ENCODE peak calls at places on chromosomes 13 and 19, in six cellular contexts. K, V, E, S, L and R are unnamed samples.

GRCh38 chr19:17536957-17537356 is 18.5 kb upstream of the COLGALT1 start:
- DNase-seq in K (no peak), V (no peak), E (no peak), S (no peak), L (no peak), R (no peak)

GRCh38 chr19:45798995-45799517 is 6.4 kb upstream of the DMWD start:
- DNase-seq in K (peak), V (peak), E (peak), S (no peak), L (peak), R (peak)

GRCh38 chr13:44004881-44005280 is 125.2 kb downstream of the LACC1 start:
- DNase-seq in K (peak), V (no peak), E (no peak), S (no peak), L (peak), R (peak)

GRCh38 chr19:45729774-45730388 is 815 bp downstream of the FBXO46 start:
- DNase-seq in K (no peak), V (peak), E (no peak), S (no peak), L (peak), R (no peak)

GRCh38 chr13:41458939-41459753 is 1.8 kb downstream of the RGCC start:
- DNase-seq in K (peak), V (peak), E (no peak), S (no peak), L (peak), R (peak)

GRCh38 chr19:42091300-42092266 is 15.6 kb downstream of the ZNF574 start:
- DNase-seq in K (peak), V (no peak), E (no peak), S (no peak), L (no peak), R (no peak)

GRCh38 chr13:110319774-110320509 is 12.9 kb downstream of the COL4A2 start:
- DNase-seq in K (peak), V (no peak), E (peak), S (no peak), L (peak), R (peak)

GRCh38 chr13:113489549-113490495 is 689 bp downstream of the DCUN1D2 start:
- DNase-seq in K (peak), V (peak), E (no peak), S (peak), L (peak), R (peak)

GRCh38 chr19:3338541-3339181 is 27.7 kb upstream of the NFIC start:
- DNase-seq in K (no peak), V (no peak), E (no peak), S (no peak), L (peak), R (no peak)

GRCh38 chr19:45569619-45570421 is 14.8 kb downstream of the OPA3 start:
- DNase-seq in K (no peak), V (peak), E (peak), S (peak), L (no peak), R (peak)

DNA sequence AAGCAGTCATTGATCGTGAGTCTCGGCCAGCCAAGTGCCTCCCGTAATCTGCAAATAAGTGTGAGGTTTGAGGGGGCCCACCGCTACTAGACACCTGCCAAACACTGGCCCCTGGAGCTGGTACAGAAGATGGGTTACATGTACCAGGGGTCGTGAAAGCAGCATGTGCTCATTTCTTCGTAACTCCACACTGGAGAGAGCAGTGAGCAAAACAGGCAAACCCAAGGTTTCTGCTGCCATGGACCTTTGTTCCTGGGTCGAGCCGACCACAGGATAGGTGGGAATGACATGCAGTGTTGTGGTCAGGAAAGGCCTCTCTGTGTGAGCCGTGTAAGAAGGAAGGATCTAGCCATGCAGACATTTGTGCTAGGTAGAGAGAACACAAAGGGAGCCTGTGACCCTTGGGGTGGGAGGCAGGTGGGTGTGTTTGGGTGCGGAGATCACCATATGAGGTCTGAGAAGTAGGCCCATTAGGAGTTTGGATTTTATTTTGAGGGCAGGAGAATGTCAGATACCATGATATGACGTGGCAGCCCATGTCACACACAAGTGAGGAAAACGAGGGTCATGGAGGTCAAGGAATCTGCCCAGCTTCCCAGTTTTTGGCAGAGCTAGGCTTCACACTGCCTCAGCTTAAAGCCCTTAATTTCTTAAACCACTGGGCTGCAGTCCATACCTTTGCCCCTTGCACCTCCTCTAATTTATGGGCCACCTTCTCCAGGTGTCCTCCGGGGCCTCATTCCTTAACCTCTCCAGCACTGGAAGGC is 915 bp downstream of the GTF3A start:
- DNase-seq in K (no peak), V (peak), E (no peak), S (no peak), L (no peak), R (peak)
- H2AFZ ChIP-seq in K (peak), V (no peak), E (no peak), S (peak), L (no peak), R (no peak)

GRCh38 chr19:34734601-34735103 is 609 bp downstream of the ZNF181 start:
- DNase-seq in K (no peak), V (no peak), E (no peak), S (no peak), L (no peak), R (peak)
- H3K4ac ChIP-seq in K (peak), V (no peak), E (no peak), S (no peak), L (peak), R (no peak)

GRCh38 chr13:51977606-51978005 is 33.6 kb downstream of the ATP7B start:
- DNase-seq in K (no peak), V (no peak), E (no peak), S (no peak), L (no peak), R (no peak)
- H2AFZ ChIP-seq in K (no peak), V (no peak), E (no peak), S (no peak), L (no peak), R (no peak)

GRCh38 chr19:12139885-12140544 is at the start of gene ZNF20:
- DNase-seq in K (peak), V (peak), E (peak), S (peak), L (peak), R (peak)
- H3K4ac ChIP-seq in K (peak), V (no peak), E (no peak), S (peak), L (peak), R (peak)

GRCh38 chr19:28831464-28831863 is 381.5 kb downstream of the UQCRFS1 start:
- DNase-seq in K (no peak), V (no peak), E (peak), S (no peak), L (no peak), R (no peak)
- H2AFZ ChIP-seq in K (no peak), V (no peak), E (no peak), S (no peak), L (no peak), R (no peak)

GRCh38 chr13:76994281-76994680 is 2.4 kb downstream of the CLN5 start:
- DNase-seq in K (no peak), V (no peak), E (no peak), S (no peak), L (no peak), R (peak)

GRCh38 chr13:76992548-76993001 is 694 bp downstream of the CLN5 start:
- DNase-seq in K (peak), V (no peak), E (no peak), S (peak), L (peak), R (peak)

GRCh38 chr13:76993473-76993872 is 1.6 kb downstream of the CLN5 start:
- DNase-seq in K (no peak), V (no peak), E (no peak), S (no peak), L (no peak), R (no peak)

GRCh38 chr13:76991796-76992547 is at the start of gene CLN5:
- DNase-seq in K (peak), V (peak), E (peak), S (peak), L (peak), R (peak)

DNA sequence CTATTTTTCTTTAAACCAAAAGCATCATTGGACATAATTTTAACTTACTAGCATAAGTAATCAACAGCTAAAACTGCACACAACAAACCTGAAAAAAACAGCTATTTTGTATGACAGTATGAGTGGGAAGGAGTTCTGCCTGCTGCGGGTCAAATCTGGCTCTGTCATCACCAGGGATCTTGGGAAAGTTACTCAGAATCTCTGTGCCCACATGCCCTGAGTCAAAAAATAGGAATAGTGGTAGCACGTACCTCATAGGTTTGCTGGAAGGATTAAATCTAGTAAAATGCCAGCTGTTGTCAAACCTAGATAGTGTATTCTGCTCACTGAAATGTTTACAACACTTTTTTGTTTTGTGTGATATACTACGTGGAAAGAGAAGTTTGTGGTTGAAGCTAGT is 1.1 kb downstream of the CLN5 start:
- DNase-seq in K (peak), V (no peak), E (no peak), S (no peak), L (peak), R (peak)
- H3K4ac ChIP-seq in K (no peak), V (no peak), E (no peak), S (no peak), L (no peak), R (no peak)

GRCh38 chr19:29872224-29872731 is 60.5 kb downstream of the CCNE1 start:
- DNase-seq in K (no peak), V (peak), E (peak), S (peak), L (peak), R (peak)
- H2AFZ ChIP-seq in K (peak), V (peak), E (no peak), S (peak), L (no peak), R (no peak)